ENCODE peak calls at places on chromosomes 6 and 20, in seven cellular contexts. J, W, E, G, H, R and I are unnamed samples.

GRCh38 chr20:46013826-46014516 is 5.3 kb downstream of the MMP9 start:
- DNase-seq in J (peak), W (peak), E (peak), G (no peak), H (peak), R (peak), I (peak)

GRCh38 chr20:61448396-61448795 is 196.3 kb downstream of the CDH4 start:
- DNase-seq in J (no peak), W (no peak), E (no peak), G (no peak), H (no peak), R (no peak), I (no peak)

GRCh38 chr20:37976862-37977261 is 56.4 kb downstream of the TTI1 start:
- DNase-seq in J (no peak), W (no peak), E (no peak), G (no peak), H (no peak), R (no peak), I (no peak)

GRCh38 chr20:3156811-3157619 is 2.6 kb downstream of the FASTKD5 start:
- DNase-seq in J (no peak), W (no peak), E (peak), G (no peak), H (no peak), R (no peak), I (no peak)

GRCh38 chr6:33123732-33124524 is 48.1 kb downstream of the HLA-DPB1 start:
- DNase-seq in J (peak), W (peak), E (peak), G (no peak), H (no peak), R (no peak), I (no peak)

GRCh38 chr6:108260809-108261569 is at the start of gene SNX3:
- DNase-seq in J (peak), W (peak), E (peak), G (peak), H (peak), R (peak), I (peak)

GRCh38 chr6:23478324-23478723 is 647.7 kb upstream of the NRSN1 start:
- DNase-seq in J (no peak), W (no peak), E (no peak), G (no peak), H (no peak), R (no peak), I (no peak)

GRCh38 chr6:18503588-18504231 is 116.6 kb downstream of the RNF144B start:
- DNase-seq in J (peak), W (peak), E (peak), G (no peak), H (no peak), R (peak), I (no peak)

GRCh38 chr6:134539865-134540323 is 222.0 kb upstream of the SGK1 start:
- DNase-seq in J (no peak), W (no peak), E (peak), G (no peak), H (no peak), R (peak), I (no peak)

GRCh38 chr6:152959333-152959732 is 23.5 kb downstream of the FBXO5 start:
- DNase-seq in J (no peak), W (no peak), E (no peak), G (no peak), H (no peak), R (no peak), I (no peak)

GRCh38 chr6:21678990-21679389 is 85.4 kb downstream of the SOX4 start:
- DNase-seq in J (no peak), W (no peak), E (no peak), G (no peak), H (no peak), R (no peak), I (no peak)

GRCh38 chr6:16854986-16855385 is 93.7 kb upstream of the ATXN1 start:
- DNase-seq in J (no peak), W (no peak), E (peak), G (no peak), H (no peak), R (no peak), I (no peak)

GRCh38 chr6:118705799-118706481 is 54.5 kb upstream of the CEP85L start:
- DNase-seq in J (no peak), W (no peak), E (peak), G (no peak), H (no peak), R (no peak), I (no peak)

GRCh38 chr20:47304287-47304686 is 52.2 kb downstream of the ZMYND8 start:
- DNase-seq in J (no peak), W (no peak), E (no peak), G (no peak), H (no peak), R (no peak), I (no peak)

GRCh38 chr6:101232946-101233345 is 160.6 kb upstream of the GRIK2 start:
- DNase-seq in J (no peak), W (no peak), E (no peak), G (no peak), H (no peak), R (no peak), I (no peak)

GRCh38 chr6:129671442-129672344 is 38.3 kb downstream of the ARHGAP18 start:
- DNase-seq in J (no peak), W (no peak), E (peak), G (no peak), H (no peak), R (peak), I (peak)

GRCh38 chr6:151992091-151992490 is 184.6 kb downstream of the ESR1 start:
- DNase-seq in J (no peak), W (no peak), E (no peak), G (no peak), H (no peak), R (no peak), I (no peak)

GRCh38 chr20:21796059-21796458 is 90.6 kb downstream of the PAX1 start:
- DNase-seq in J (peak), W (no peak), E (no peak), G (no peak), H (no peak), R (no peak), I (no peak)

GRCh38 chr20:57608516-57608915 is 11.7 kb downstream of the ZBP1 start:
- DNase-seq in J (no peak), W (no peak), E (no peak), G (no peak), H (no peak), R (no peak), I (no peak)

GRCh38 chr20:36271639-36272546 is 34.2 kb upstream of the DLGAP4 start:
- DNase-seq in J (no peak), W (no peak), E (no peak), G (no peak), H (no peak), R (no peak), I (no peak)

GRCh38 chr6:135535989-135536414 is 38.5 kb upstream of the AHI1 start:
- DNase-seq in J (no peak), W (peak), E (peak), G (no peak), H (no peak), R (no peak), I (no peak)

GRCh38 chr6:30219244-30219643 is 6.0 kb upstream of the TRIM26 start:
- DNase-seq in J (peak), W (no peak), E (peak), G (no peak), H (no peak), R (peak), I (peak)

GRCh38 chr6:18147160-18147559 is 7.7 kb downstream of the TPMT start:
- DNase-seq in J (no peak), W (no peak), E (no peak), G (no peak), H (no peak), R (no peak), I (no peak)

GRCh38 chr6:7108964-7109836 is 1.4 kb downstream of the RREB1 start:
- DNase-seq in J (peak), W (no peak), E (peak), G (no peak), H (peak), R (no peak), I (peak)

GRCh38 chr6:2917801-2918495 is 14.8 kb upstream of the SERPINB9 start:
- DNase-seq in J (no peak), W (no peak), E (no peak), G (no peak), H (no peak), R (no peak), I (no peak)

GRCh38 chr20:7853493-7853892 is 86.8 kb downstream of the HAO1 start:
- DNase-seq in J (no peak), W (no peak), E (no peak), G (no peak), H (no peak), R (no peak), I (no peak)

GRCh38 chr20:46688151-46689081 is 828 bp downstream of the TP53RK start:
- DNase-seq in J (peak), W (no peak), E (no peak), G (no peak), H (no peak), R (no peak), I (no peak)

GRCh38 chr6:70394518-70395300 is 18.6 kb upstream of the FAM135A start:
- DNase-seq in J (no peak), W (no peak), E (no peak), G (no peak), H (no peak), R (no peak), I (no peak)

GRCh38 chr6:98747960-98748359 is 86.4 kb upstream of the POU3F2 start:
- DNase-seq in J (no peak), W (no peak), E (no peak), G (no peak), H (no peak), R (no peak), I (no peak)

GRCh38 chr6:50815436-50816114 is 3.1 kb upstream of the TFAP2B start:
- DNase-seq in J (no peak), W (no peak), E (no peak), G (no peak), H (no peak), R (no peak), I (no peak)

GRCh38 chr6:71287038-71287437 is 1.6 kb upstream of the OGFRL1 start:
- DNase-seq in J (no peak), W (no peak), E (no peak), G (no peak), H (peak), R (no peak), I (no peak)

GRCh38 chr20:13262701-13263335 is 41.7 kb downstream of the ISM1 start:
- DNase-seq in J (no peak), W (no peak), E (no peak), G (no peak), H (no peak), R (no peak), I (no peak)

GRCh38 chr6:107815846-107816245 is 8.3 kb downstream of the SCML4 start:
- DNase-seq in J (no peak), W (no peak), E (no peak), G (no peak), H (no peak), R (no peak), I (no peak)

GRCh38 chr6:125718109-125718508 is 31.3 kb upstream of the HEY2 start:
- DNase-seq in J (no peak), W (no peak), E (no peak), G (no peak), H (no peak), R (no peak), I (no peak)

GRCh38 chr6:15420959-15421438 is 175.1 kb downstream of the JARID2 start:
- DNase-seq in J (no peak), W (no peak), E (peak), G (no peak), H (no peak), R (no peak), I (no peak)

GRCh38 chr20:39453890-39454289 is 491.7 kb downstream of the DHX35 start:
- DNase-seq in J (no peak), W (no peak), E (no peak), G (no peak), H (no peak), R (no peak), I (no peak)

GRCh38 chr20:64230461-64231145 is 24.9 kb upstream of the PCMTD2 start:
- DNase-seq in J (no peak), W (no peak), E (no peak), G (no peak), H (peak), R (no peak), I (no peak)

GRCh38 chr6:112282217-112282616 is 27.9 kb upstream of the LAMA4 start:
- DNase-seq in J (no peak), W (no peak), E (no peak), G (peak), H (peak), R (no peak), I (no peak)

GRCh38 chr20:37357481-37358365 is 11.8 kb downstream of the SRC start:
- DNase-seq in J (no peak), W (no peak), E (no peak), G (no peak), H (no peak), R (no peak), I (no peak)